ENCODE peak calls at places on chromosome 21, in four cellular contexts. L is AML-193; D is Daoy; S is stimulated activated effector memory CD8-positive, alpha-beta T cell treated with anti-CD3 and anti-CD28 coated beads, Interleukin-12 subunit alpha, Interleukin-12 subunit beta, amount 100 ng/mL, for 72 hours. A is an unnamed sample.

GRCh38 chr21:33640697-33641338 is 723 bp downstream of the CRYZL1 start:
- DNase-seq in L (no peak), D (peak), S (no peak), A (no peak)

GRCh38 chr21:41283211-41283818 is 33.3 kb upstream of the FAM3B start:
- DNase-seq in L (peak), D (peak), S (no peak), A (peak)

GRCh38 chr21:39556176-39556575 is 56.6 kb upstream of the B3GALT5 start:
- DNase-seq in L (no peak), D (peak), S (no peak), A (no peak)

GRCh38 chr21:34891610-34891943 is 157.5 kb downstream of the RUNX1 start:
- DNase-seq in L (no peak), D (no peak), S (no peak), A (no peak)

GRCh38 chr21:43355196-43355924 is 71.6 kb downstream of the SIK1 start:
- DNase-seq in L (no peak), D (no peak), S (no peak), A (no peak)

GRCh38 chr21:46157396-46157986 is 2.1 kb upstream of the FTCD start:
- DNase-seq in L (no peak), D (peak), S (no peak), A (no peak)

GRCh38 chr21:38223893-38224540 is 32.8 kb upstream of the KCNJ15 start:
- DNase-seq in L (no peak), D (no peak), S (no peak), A (no peak)

GRCh38 chr21:16195476-16195875 is 465.7 kb downstream of the USP25 start:
- DNase-seq in L (no peak), D (no peak), S (no peak), A (peak)

GRCh38 chr21:36207577-36208320 is 51.1 kb downstream of the DOP1B start:
- DNase-seq in L (no peak), D (peak), S (no peak), A (no peak)

GRCh38 chr21:46605759-46606426 is 1.0 kb upstream of the S100B start:
- DNase-seq in L (peak), D (no peak), S (peak), A (peak)

GRCh38 chr21:34351786-34352241 is 12.0 kb upstream of the KCNE2 start:
- DNase-seq in L (peak), D (no peak), S (peak), A (no peak)

GRCh38 chr21:44999972-45000636 is 60.3 kb downstream of the SLX9 start:
- DNase-seq in L (no peak), D (no peak), S (no peak), A (no peak)

GRCh38 chr21:46661211-46661625 is 25.7 kb downstream of the PRMT2 start:
- DNase-seq in L (no peak), D (peak), S (no peak), A (no peak)

GRCh38 chr21:46622226-46622625 is 13.2 kb upstream of the PRMT2 start:
- DNase-seq in L (peak), D (peak), S (no peak), A (peak)

GRCh38 chr21:37642493-37642892 is 273.8 kb downstream of the KCNJ6 start:
- DNase-seq in L (no peak), D (peak), S (no peak), A (no peak)

GRCh38 chr21:34593423-34593822 is 21.5 kb downstream of the RCAN1 start:
- DNase-seq in L (no peak), D (no peak), S (no peak), A (no peak)

GRCh38 chr21:28523367-28523766 is 469.3 kb downstream of the LTN1 start:
- DNase-seq in L (no peak), D (no peak), S (no peak), A (no peak)

GRCh38 chr21:45802425-45802824 is 158.9 kb downstream of the PCBP3 start:
- DNase-seq in L (no peak), D (no peak), S (no peak), A (no peak)

GRCh38 chr21:36183144-36183795 is 26.6 kb downstream of the DOP1B start:
- DNase-seq in L (peak), D (no peak), S (no peak), A (peak)

GRCh38 chr21:33078907-33079582 is 9.1 kb downstream of the OLIG1 start:
- DNase-seq in L (peak), D (peak), S (peak), A (peak)